ENCODE peak calls at places on chromosome 18, in ten cellular contexts. N is HTR-8/SVneo; Y is PC-9; W is activated CD8-positive, alpha-beta memory T cell treated with anti-CD3 and anti-CD28 coated beads for 4 hours; G is astrocyte of the cerebellum; A is heart right ventricle; C is CD8-positive, alpha-beta memory T cell; Z is aorta; V is GM04503; K is pons. B is an unnamed sample.

GRCh38 chr18:67665266-67665665 is 148.7 kb upstream of the DSEL start:
- DNase-seq in A (no peak), C (no peak), G (no peak), W (no peak), V (no peak), N (peak; percentile 4), K (no peak), Y (no peak), Z (no peak), B (no peak)

GRCh38 chr18:80175451-80176235 is 66.6 kb downstream of the ADNP2 start:
- DNase-seq in Y (no peak), K (no peak), A (no peak), N (no peak), G (no peak), C (peak; percentile 81), Z (peak; percentile 31), W (peak; percentile 40), V (no peak), B (no peak)

GRCh38 chr18:36724591-36725001 is 104.2 kb downstream of the TPGS2 start:
- DNase-seq in Z (no peak), N (no peak), V (no peak), K (peak; percentile 34), A (no peak), G (no peak), W (no peak), Y (no peak), C (no peak), B (no peak)

GRCh38 chr18:41121116-41121826 is 833.8 kb upstream of the PIK3C3 start:
- DNase-seq in G (peak; percentile 80), Y (no peak), V (peak; percentile 54), K (no peak), A (no peak), W (no peak), Z (no peak), N (no peak), C (no peak), B (no peak)

GRCh38 chr18:44960580-44960979 is 279.9 kb downstream of the SETBP1 start:
- DNase-seq in N (no peak), G (no peak), Z (no peak), W (no peak), K (no peak), V (no peak), A (no peak), Y (no peak), C (no peak), B (no peak)

GRCh38 chr18:33951031-33951430 is 273.7 kb downstream of the NOL4 start:
- DNase-seq in K (no peak), W (no peak), N (no peak), G (no peak), Y (no peak), C (no peak), Z (no peak), V (no peak), A (no peak), B (no peak)

GRCh38 chr18:79616651-79617518 is 62.7 kb upstream of the CTDP1 start:
- DNase-seq in K (no peak), N (peak; percentile 21), C (no peak), G (peak; percentile 5), Z (peak; percentile 75), Y (no peak), W (no peak), V (no peak), A (no peak), B (no peak)

GRCh38 chr18:43129946-43130523 is 14.6 kb upstream of the RIT2 start:
- DNase-seq in Z (no peak), C (no peak), N (no peak), V (no peak), Y (no peak), K (no peak), W (no peak), A (no peak), G (peak; percentile 0), B (no peak)

B was measured in activated CD4-positive, CD25-positive, alpha-beta regulatory T cell treated with anti-CD3 and anti-CD28 coated beads, Interleukin-2, amount 50 U/mL, for 16 hours.